ENCODE peak calls at places on chromosome 19, in seven cellular contexts. D is mesothelial cell of epicardium, M is A673, S is astrocyte of the spinal cord, Z is osteoblast, V is IMR-90, G is cardiac muscle cell. K is an unnamed sample.
A peak's percentile ranks its signal among the peaks of the same experiment; 100 is the strongest.

GRCh38 chr19:4018140-4018613 is 10.6 kb downstream of the PIAS4 start:
- DNase-seq in M (peak; percentile 60), S (no peak), G (no peak), Z (peak; percentile 47), D (no peak), V (no peak), K (no peak)

GRCh38 chr19:33317522-33317921 is 15.2 kb upstream of the CEBPA start:
- DNase-seq in V (no peak), G (no peak), S (no peak), D (no peak), M (no peak), Z (no peak), K (no peak)

GRCh38 chr19:4929186-4929585 is 19.9 kb downstream of the UHRF1 start:
- DNase-seq in S (peak; percentile 55), Z (peak; percentile 97), M (no peak), V (no peak), G (no peak), D (no peak), K (no peak)

GRCh38 chr19:17826508-17827056 is 5.3 kb upstream of the INSL3 start:
- DNase-seq in G (no peak), D (no peak), V (no peak), S (no peak), Z (peak; percentile 48), M (no peak), K (no peak)

GRCh38 chr19:39098365-39099269 is 14.4 kb downstream of the ACP7 start:
- DNase-seq in M (no peak), Z (peak; percentile 53), V (no peak), G (no peak), D (no peak), S (no peak), K (no peak)

GRCh38 chr19:16589917-16590316 is 17.7 kb upstream of the SLC35E1 start:
- DNase-seq in V (no peak), D (no peak), G (no peak), Z (peak; percentile 77), M (peak; percentile 43), S (no peak), K (no peak)

GRCh38 chr19:16628183-16628983 is at the start of gene MED26:
- DNase-seq in G (peak; percentile 95), D (peak; percentile 97), Z (peak; percentile 99), V (peak; percentile 90), S (peak; percentile 93), M (peak; percentile 96), K (peak; percentile 83)

GRCh38 chr19:4187313-4188122 is 5.0 kb downstream of the ANKRD24 start:
- DNase-seq in D (no peak), Z (peak; percentile 15), M (no peak), G (no peak), V (no peak), S (no peak), K (no peak)

GRCh38 chr19:16355293-16356043 is 30.8 kb downstream of the KLF2 start:
- DNase-seq in D (no peak), V (no peak), Z (no peak), G (no peak), S (no peak), M (no peak), K (no peak)

DNA sequence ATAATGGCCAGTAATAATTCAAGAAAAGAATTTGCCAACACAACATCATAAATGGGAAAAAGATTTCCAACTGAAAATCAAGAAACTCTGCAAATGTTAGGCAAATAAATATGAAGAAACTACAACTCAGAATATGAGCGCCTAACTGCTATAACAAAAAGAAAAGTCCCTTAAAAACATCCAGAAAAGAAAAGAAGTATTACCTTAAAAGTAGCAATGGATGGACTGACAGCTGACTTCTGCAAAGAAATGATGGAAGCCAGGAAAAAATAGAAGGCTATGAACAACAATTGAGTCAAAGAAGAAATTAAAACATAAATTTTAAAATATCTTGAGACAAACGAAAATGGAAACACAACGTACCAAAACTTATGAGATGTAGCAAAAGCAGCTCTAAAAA is 482.3 kb upstream of the ZNF507 start:
- DNase-seq in V (no peak), Z (no peak), S (no peak), D (no peak), G (no peak), M (no peak), K (no peak)
- TF ChIP-seq CTCF in V (no peak), Z (no peak), S (no peak), D (no peak), G (no peak), M (no peak), K (no peak)

GRCh38 chr19:45927565-45928261 is 13.1 kb upstream of the NANOS2 start:
- DNase-seq in Z (peak; percentile 99), M (peak; percentile 94), D (peak; percentile 93), V (peak; percentile 84), G (peak; percentile 95), S (peak; percentile 89), K (peak; percentile 97)
- TF ChIP-seq CTCF in Z (no peak), M (no peak), D (no peak), V (no peak), G (no peak), S (no peak), K (no peak)

GRCh38 chr19:46928951-46929350 is 68.2 kb downstream of the ARHGAP35 start:
- DNase-seq in Z (no peak), M (peak; percentile 49), V (peak; percentile 27), G (no peak), D (no peak), S (no peak), K (no peak)
- TF ChIP-seq CTCF in Z (peak; percentile 41), M (peak; percentile 49), V (peak; percentile 35), G (peak; percentile 33), D (no peak), S (peak; percentile 25), K (no peak)

DNA sequence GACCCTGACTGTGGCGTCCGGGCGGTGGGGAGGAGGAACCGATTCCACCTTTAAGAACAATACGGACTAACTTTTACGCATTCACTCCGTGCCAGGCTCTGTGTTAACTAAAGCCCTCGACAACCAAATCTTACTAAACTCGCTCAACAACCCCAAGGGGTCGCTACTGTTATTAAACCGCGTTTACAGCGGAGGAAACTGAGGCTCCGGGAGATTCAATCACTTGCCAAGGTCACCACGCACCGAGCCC is 1.2 kb downstream of the SAMD1 start:
- DNase-seq in Z (no peak), V (no peak), M (peak; percentile 58), S (no peak), G (no peak), D (no peak), K (no peak)
- TF ChIP-seq CTCF in Z (no peak), V (peak; percentile 19), M (peak; percentile 45), S (peak; percentile 24), G (peak; percentile 24), D (no peak), K (no peak)

GRCh38 chr19:30376272-30376671 is 4.1 kb downstream of the ZNF536 start:
- DNase-seq in V (no peak), Z (no peak), S (no peak), G (no peak), D (no peak), M (no peak), K (no peak)
- TF ChIP-seq CTCF in V (no peak), Z (no peak), S (no peak), G (no peak), D (no peak), M (no peak), K (no peak)

DNA sequence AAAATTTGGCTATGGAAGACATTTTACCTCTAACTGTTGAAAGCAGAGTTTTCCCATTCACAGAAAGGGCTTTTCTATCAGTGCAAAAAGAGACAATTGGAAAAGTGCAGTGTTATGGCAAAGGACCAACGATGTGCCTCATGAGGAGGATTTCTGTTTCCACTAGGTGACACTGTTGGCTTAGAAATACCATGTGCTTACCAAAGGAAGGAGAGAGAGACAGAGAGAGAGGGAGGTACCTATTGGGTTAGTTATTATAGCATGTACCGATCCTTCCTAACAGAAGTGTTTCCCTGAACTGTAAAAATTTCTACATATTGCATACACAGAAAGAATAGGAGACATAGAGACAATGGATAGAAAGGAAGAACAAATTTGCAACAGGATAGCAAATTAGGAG is 23.9 kb upstream of the PSG4 start:
- DNase-seq in M (no peak), G (no peak), V (peak; percentile 10), S (no peak), Z (no peak), D (no peak), K (no peak)
- TF ChIP-seq CTCF in M (no peak), G (no peak), V (peak; percentile 23), S (peak; percentile 17), Z (peak; percentile 29), D (no peak), K (no peak)

DNA sequence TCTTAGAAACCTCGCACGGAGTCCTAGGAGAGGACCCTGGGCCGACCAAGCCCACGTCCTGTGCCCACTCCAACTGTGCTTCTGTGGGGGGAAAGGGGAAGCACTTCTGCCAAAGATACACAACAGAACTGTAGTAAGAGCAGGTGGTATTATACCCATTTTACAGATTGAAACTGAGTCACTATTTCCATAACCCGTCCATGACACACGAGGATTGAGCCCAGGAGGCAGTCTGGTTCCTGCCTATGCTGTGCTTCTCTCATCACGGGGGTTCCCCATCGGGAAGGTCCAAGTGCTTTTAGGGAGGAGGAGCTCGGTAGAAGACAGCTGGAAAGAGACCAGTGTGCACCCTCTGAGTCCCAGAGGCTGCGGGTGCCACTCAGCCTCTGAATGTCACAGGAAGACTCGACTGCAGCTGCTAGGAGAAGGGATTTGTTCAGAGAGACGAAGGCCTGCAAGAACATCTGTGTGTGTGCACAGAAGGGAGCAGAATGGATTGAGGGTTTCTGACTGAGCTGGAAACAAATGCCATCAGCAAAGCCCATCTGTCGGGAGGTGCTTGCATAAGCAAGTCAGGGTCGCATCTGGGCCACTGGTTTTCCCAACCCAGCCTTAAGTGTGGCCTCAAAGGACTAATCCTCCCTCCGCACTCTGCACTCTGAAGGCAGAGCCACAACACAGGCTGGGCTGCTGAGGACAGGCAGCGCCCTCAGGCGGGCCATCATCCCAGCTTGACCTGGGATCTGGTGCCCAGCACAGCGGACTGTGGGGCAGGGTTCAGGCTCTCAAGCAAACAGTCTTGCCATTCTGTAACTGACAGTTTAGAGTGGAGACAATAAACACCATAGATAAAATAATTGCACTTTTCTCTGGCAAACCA is 150.0 kb downstream of the DPF1 start:
- DNase-seq in S (no peak), M (no peak), D (no peak), Z (no peak), G (peak; percentile 41), V (peak; percentile 19), K (no peak)
- TF ChIP-seq CTCF in S (no peak), M (no peak), D (no peak), Z (no peak), G (peak; percentile 8), V (no peak), K (no peak)